ENCODE peak calls at places on chromosome 15, in eight cellular contexts. One of them, this sample, is unnamed.

GRCh38 chr15:67781907-67782559 is 43.3 kb upstream of the SKOR1 start:
- DNase-seq in stimulated activated naive CD8-positive, alpha-beta T cell treated with anti-CD3 and anti-CD28 coated beads, Interleukin-15, amount 100 ng/mL, for 72 hours: no peak
- DNase-seq in astrocyte of the spinal cord: no peak
- DNase-seq in neural progenitor cell: peak
- DNase-seq in NCI-H446: no peak
- DNase-seq in NCI-H2081: no peak
- DNase-seq in AG09319: no peak
- DNase-seq in kidney tubule cell: no peak
- DNase-seq in this sample: no peak

GRCh38 chr15:100788731-100789105 is 90.9 kb upstream of the ALDH1A3 start:
- DNase-seq in kidney tubule cell: no peak
- DNase-seq in AG09319: no peak
- DNase-seq in neural progenitor cell: no peak
- DNase-seq in NCI-H2081: no peak
- DNase-seq in stimulated activated naive CD8-positive, alpha-beta T cell treated with anti-CD3 and anti-CD28 coated beads, Interleukin-15, amount 100 ng/mL, for 72 hours: no peak
- DNase-seq in astrocyte of the spinal cord: no peak
- DNase-seq in NCI-H446: no peak
- DNase-seq in this sample: no peak

GRCh38 chr15:42033214-42033873 is 12.5 kb upstream of the PLA2G4E start:
- DNase-seq in NCI-H2081: no peak
- DNase-seq in NCI-H446: no peak
- DNase-seq in kidney tubule cell: no peak
- DNase-seq in astrocyte of the spinal cord: no peak
- DNase-seq in neural progenitor cell: no peak
- DNase-seq in stimulated activated naive CD8-positive, alpha-beta T cell treated with anti-CD3 and anti-CD28 coated beads, Interleukin-15, amount 100 ng/mL, for 72 hours: peak
- DNase-seq in AG09319: no peak
- DNase-seq in this sample: no peak

GRCh38 chr15:70783041-70783440 is 19.7 kb upstream of the UACA start:
- DNase-seq in NCI-H446: no peak
- DNase-seq in neural progenitor cell: no peak
- DNase-seq in NCI-H2081: no peak
- DNase-seq in kidney tubule cell: peak
- DNase-seq in AG09319: no peak
- DNase-seq in astrocyte of the spinal cord: no peak
- DNase-seq in stimulated activated naive CD8-positive, alpha-beta T cell treated with anti-CD3 and anti-CD28 coated beads, Interleukin-15, amount 100 ng/mL, for 72 hours: no peak
- DNase-seq in this sample: no peak

GRCh38 chr15:52797625-52798501 is 7.7 kb upstream of the ONECUT1 start:
- DNase-seq in neural progenitor cell: no peak
- DNase-seq in astrocyte of the spinal cord: no peak
- DNase-seq in NCI-H446: no peak
- DNase-seq in AG09319: no peak
- DNase-seq in NCI-H2081: no peak
- DNase-seq in kidney tubule cell: no peak
- DNase-seq in stimulated activated naive CD8-positive, alpha-beta T cell treated with anti-CD3 and anti-CD28 coated beads, Interleukin-15, amount 100 ng/mL, for 72 hours: no peak
- DNase-seq in this sample: no peak

GRCh38 chr15:92205255-92205739 is 188.4 kb upstream of the ST8SIA2 start:
- DNase-seq in kidney tubule cell: no peak
- DNase-seq in NCI-H446: no peak
- DNase-seq in neural progenitor cell: peak
- DNase-seq in stimulated activated naive CD8-positive, alpha-beta T cell treated with anti-CD3 and anti-CD28 coated beads, Interleukin-15, amount 100 ng/mL, for 72 hours: no peak
- DNase-seq in NCI-H2081: no peak
- DNase-seq in AG09319: no peak
- DNase-seq in astrocyte of the spinal cord: no peak
- DNase-seq in this sample: no peak

GRCh38 chr15:89797678-89798201 is 16.9 kb downstream of the ANPEP start:
- DNase-seq in neural progenitor cell: peak
- DNase-seq in NCI-H2081: no peak
- DNase-seq in AG09319: no peak
- DNase-seq in astrocyte of the spinal cord: no peak
- DNase-seq in kidney tubule cell: no peak
- DNase-seq in NCI-H446: no peak
- DNase-seq in stimulated activated naive CD8-positive, alpha-beta T cell treated with anti-CD3 and anti-CD28 coated beads, Interleukin-15, amount 100 ng/mL, for 72 hours: no peak
- DNase-seq in this sample: no peak

GRCh38 chr15:76988874-76989780 is 5.8 kb upstream of the PSTPIP1 start:
- DNase-seq in astrocyte of the spinal cord: no peak
- DNase-seq in stimulated activated naive CD8-positive, alpha-beta T cell treated with anti-CD3 and anti-CD28 coated beads, Interleukin-15, amount 100 ng/mL, for 72 hours: no peak
- DNase-seq in NCI-H2081: no peak
- DNase-seq in kidney tubule cell: no peak
- DNase-seq in neural progenitor cell: no peak
- DNase-seq in AG09319: no peak
- DNase-seq in NCI-H446: no peak
- DNase-seq in this sample: no peak

GRCh38 chr15:84818221-84819131 is 1.3 kb downstream of the ALPK3 start:
- DNase-seq in neural progenitor cell: peak
- DNase-seq in NCI-H446: no peak
- DNase-seq in AG09319: no peak
- DNase-seq in astrocyte of the spinal cord: peak
- DNase-seq in NCI-H2081: no peak
- DNase-seq in kidney tubule cell: peak
- DNase-seq in stimulated activated naive CD8-positive, alpha-beta T cell treated with anti-CD3 and anti-CD28 coated beads, Interleukin-15, amount 100 ng/mL, for 72 hours: no peak
- DNase-seq in this sample: no peak

GRCh38 chr15:101031203-101031602 is 112.0 kb downstream of the LRRK1 start:
- DNase-seq in kidney tubule cell: no peak
- DNase-seq in NCI-H2081: no peak
- DNase-seq in NCI-H446: no peak
- DNase-seq in astrocyte of the spinal cord: no peak
- DNase-seq in AG09319: no peak
- DNase-seq in neural progenitor cell: no peak
- DNase-seq in stimulated activated naive CD8-positive, alpha-beta T cell treated with anti-CD3 and anti-CD28 coated beads, Interleukin-15, amount 100 ng/mL, for 72 hours: no peak
- DNase-seq in this sample: peak

GRCh38 chr15:74823324-74823723 is 3.1 kb upstream of the CPLX3 start:
- DNase-seq in NCI-H2081: no peak
- DNase-seq in kidney tubule cell: no peak
- DNase-seq in AG09319: no peak
- DNase-seq in NCI-H446: no peak
- DNase-seq in neural progenitor cell: no peak
- DNase-seq in stimulated activated naive CD8-positive, alpha-beta T cell treated with anti-CD3 and anti-CD28 coated beads, Interleukin-15, amount 100 ng/mL, for 72 hours: no peak
- DNase-seq in astrocyte of the spinal cord: no peak
- DNase-seq in this sample: no peak